ENCODE peak calls at places on chromosomes 3 and 15, in four cellular contexts. Z, I, C and W are unnamed samples.

GRCh38 chr15:101528108-101528916 is 38.8 kb upstream of the PCSK6 start:
- DNase-seq in Z (no peak), I (no peak), C (no peak), W (no peak)

GRCh38 chr15:34514251-34514760 is 69.1 kb downstream of the GOLGA8B start:
- DNase-seq in Z (no peak), I (no peak), C (peak; percentile 29), W (no peak)

GRCh38 chr3:24683090-24683489 is 188.4 kb upstream of the THRB start:
- DNase-seq in Z (no peak), I (no peak), C (no peak), W (no peak)

GRCh38 chr3:10522646-10523303 is 17.4 kb upstream of the ATP2B2 start:
- DNase-seq in Z (no peak), I (no peak), C (no peak), W (no peak)

GRCh38 chr3:17947833-17948232 is 205.4 kb upstream of the TBC1D5 start:
- DNase-seq in Z (no peak), I (no peak), C (no peak), W (no peak)

GRCh38 chr3:195286115-195286872 is 15.3 kb upstream of the XXYLT1 start:
- DNase-seq in Z (no peak), I (no peak), C (no peak), W (no peak)

GRCh38 chr3:71370467-71370866 is 213.1 kb downstream of the FOXP1 start:
- DNase-seq in Z (no peak), I (no peak), C (no peak), W (no peak)

GRCh38 chr15:34737379-34737928 is 17.3 kb downstream of the GJD2 start:
- DNase-seq in Z (no peak), I (no peak), C (no peak), W (no peak)